ENCODE peak calls at places on chromosomes 6 and 20, in five cellular contexts. F, M, A, I and H are unnamed samples.

GRCh38 chr6:25777031-25777430 is 22.5 kb downstream of the SLC17A4 start:
- DNase-seq in A (no peak), F (no peak), M (no peak), I (no peak), H (no peak)

GRCh38 chr20:58721951-58722371 is 29.4 kb downstream of the NPEPL1 start:
- DNase-seq in A (peak), M (peak), F (no peak), I (no peak), H (peak)

GRCh38 chr6:163324326-163324927 is 90.1 kb upstream of the QKI start:
- DNase-seq in I (no peak), F (no peak), A (no peak), M (no peak), H (no peak)

GRCh38 chr6:157879873-157880254 is 56.8 kb downstream of the SNX9 start:
- DNase-seq in F (no peak), A (no peak), I (no peak), M (no peak), H (no peak)

GRCh38 chr6:71446084-71446869 is 157.7 kb downstream of the OGFRL1 start:
- DNase-seq in F (no peak), A (no peak), M (no peak), I (no peak), H (no peak)

GRCh38 chr20:19253316-19253715 is 40.9 kb downstream of the SLC24A3 start:
- DNase-seq in A (no peak), M (no peak), I (no peak), F (peak), H (no peak)

GRCh38 chr20:47727170-47727880 is 58.0 kb downstream of the SULF2 start:
- DNase-seq in I (no peak), A (no peak), M (peak), F (no peak), H (no peak)

GRCh38 chr6:78835817-78836216 is 31.5 kb upstream of the IRAK1BP1 start:
- DNase-seq in M (no peak), F (peak), I (no peak), A (no peak), H (no peak)

GRCh38 chr6:10451828-10452509 is 37.1 kb upstream of the TFAP2A start:
- DNase-seq in F (peak), M (no peak), A (peak), I (no peak), H (no peak)

GRCh38 chr6:11536795-11537194 is 754 bp upstream of the TMEM170B start:
- DNase-seq in F (no peak), M (peak), I (no peak), A (no peak), H (no peak)

GRCh38 chr6:1247058-1247457 is 64.8 kb upstream of the FOXQ1 start:
- DNase-seq in I (no peak), M (no peak), A (no peak), F (no peak), H (no peak)

GRCh38 chr6:15948930-15949900 is 179.7 kb upstream of the MYLIP start:
- DNase-seq in I (no peak), F (no peak), M (peak), A (no peak), H (no peak)

GRCh38 chr20:45343445-45343866 is 4.8 kb downstream of the SDC4 start:
- DNase-seq in F (no peak), I (no peak), M (peak), A (peak), H (no peak)

GRCh38 chr6:168042426-168043192 is 36.4 kb downstream of the FRMD1 start:
- DNase-seq in M (no peak), F (no peak), A (peak), I (no peak), H (no peak)

DNA sequence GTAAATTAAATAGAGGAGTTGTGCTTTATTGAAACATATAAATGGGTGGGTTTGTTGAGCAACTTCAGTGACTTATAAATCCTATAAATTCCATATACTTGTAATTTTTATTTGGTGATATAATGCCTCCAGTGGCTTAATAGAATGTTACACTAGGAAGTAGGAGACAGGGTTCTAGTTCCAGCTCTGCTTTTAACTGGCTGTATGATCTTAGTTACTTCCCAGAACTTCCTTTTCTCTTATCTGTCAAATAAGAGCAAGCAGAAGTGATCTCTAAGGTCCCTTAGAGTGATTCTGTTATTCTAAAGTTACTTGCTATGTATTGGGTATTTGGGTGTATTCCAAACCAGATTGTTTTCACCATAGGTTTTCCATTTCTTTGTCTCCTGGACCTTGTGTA is 10.2 kb downstream of the ZSCAN23 start:
- DNase-seq in A (no peak), M (no peak), I (no peak), F (no peak), H (no peak)
- TF ChIP-seq CTCF in A (no peak), M (no peak), I (no peak), F (no peak), H (no peak)

DNA sequence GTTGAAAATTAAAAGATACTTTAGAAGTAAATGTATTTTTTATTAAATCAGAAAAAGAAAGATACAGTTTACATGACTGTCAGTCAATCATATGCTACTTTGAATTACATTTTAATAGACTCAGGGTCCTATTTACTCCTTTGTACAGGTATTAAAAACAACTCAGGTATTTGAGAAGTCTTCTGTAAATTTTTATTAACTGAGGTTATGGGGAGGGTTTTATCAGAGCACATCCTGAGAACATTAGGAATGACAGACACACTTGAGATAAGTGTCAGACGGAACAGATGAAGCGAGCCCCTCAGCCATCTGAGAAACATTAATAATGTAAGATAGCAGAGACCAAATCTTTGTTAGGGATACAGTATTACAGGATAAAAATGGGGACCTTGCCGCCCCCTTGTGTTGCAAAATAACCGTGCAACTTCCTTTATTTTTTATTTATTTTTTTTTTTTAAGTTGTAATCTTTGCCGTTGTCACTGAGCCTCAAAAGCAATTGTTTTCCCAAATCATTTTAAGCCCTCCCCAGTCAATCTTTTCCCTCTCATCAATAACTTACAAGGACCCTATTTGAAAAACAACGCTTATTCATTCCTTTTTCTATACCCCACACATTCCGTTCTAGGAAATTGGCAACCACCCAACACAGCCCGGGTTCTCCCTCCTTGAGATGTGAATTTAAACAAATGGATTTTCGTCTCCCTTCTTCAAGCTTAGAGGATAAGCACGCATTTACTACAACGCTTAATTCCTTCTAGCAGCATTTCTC is 126.7 kb downstream of the BCAS1 start:
- DNase-seq in A (no peak), I (no peak), M (peak), F (peak), H (peak)
- TF ChIP-seq CTCF in A (peak), I (peak), M (peak), F (peak), H (peak)

DNA sequence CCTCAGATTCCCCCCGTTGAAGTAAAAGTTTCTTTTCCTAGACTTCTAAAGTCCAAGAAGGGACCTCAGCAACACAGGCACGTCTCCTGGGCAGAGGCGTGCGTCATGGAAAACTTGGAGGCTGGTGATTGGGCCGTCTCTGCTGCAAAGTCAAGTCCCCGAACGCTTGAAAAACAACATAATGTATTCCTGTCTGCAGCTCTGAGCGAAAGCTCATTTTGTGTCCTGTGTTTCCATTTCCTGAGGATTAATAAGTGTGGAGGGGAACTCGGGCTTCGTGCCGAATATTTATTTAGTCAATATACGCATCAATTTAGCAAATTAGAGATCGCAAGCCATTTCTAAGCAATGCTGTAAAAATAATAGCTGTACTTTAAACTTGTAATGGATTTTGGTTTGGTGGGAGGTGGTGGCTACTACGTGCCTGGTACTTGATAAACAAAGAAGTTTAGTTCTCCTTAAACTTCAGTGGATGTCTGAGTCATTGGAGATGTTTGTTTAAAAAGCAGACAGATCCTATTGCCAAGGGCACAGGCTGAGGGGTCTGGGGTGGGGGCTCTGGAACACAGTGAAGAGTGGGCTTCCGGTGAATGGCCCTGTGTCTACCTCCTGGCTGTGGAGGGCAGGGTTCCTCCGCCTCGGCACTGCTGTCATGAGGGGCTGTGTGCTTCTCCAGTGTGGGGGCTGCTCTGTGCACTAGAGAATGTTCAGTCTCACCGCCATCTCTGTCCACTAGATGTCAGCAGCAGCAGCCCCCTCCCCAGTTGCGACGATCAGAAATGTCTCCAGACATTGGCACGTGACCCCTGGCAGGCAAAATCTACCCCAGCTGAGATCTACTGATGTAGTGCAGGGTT is 21.8 kb downstream of the PCK1 start:
- DNase-seq in A (peak), I (no peak), F (peak), M (peak), H (no peak)
- TF ChIP-seq CTCF in A (peak), I (peak), F (peak), M (no peak), H (peak)

GRCh38 chr6:156660389-156660788 is 116.8 kb upstream of the ARID1B start:
- DNase-seq in A (no peak), I (no peak), M (no peak), F (no peak), H (no peak)

GRCh38 chr6:156658186-156658585 is 119.0 kb upstream of the ARID1B start:
- DNase-seq in I (no peak), M (no peak), F (peak), A (no peak), H (no peak)

GRCh38 chr6:156659317-156660198 is 117.6 kb upstream of the ARID1B start:
- DNase-seq in A (no peak), I (no peak), F (no peak), M (no peak), H (no peak)

GRCh38 chr6:156658596-156659316 is 118.4 kb upstream of the ARID1B start:
- DNase-seq in A (no peak), F (peak), M (no peak), I (no peak), H (no peak)

DNA sequence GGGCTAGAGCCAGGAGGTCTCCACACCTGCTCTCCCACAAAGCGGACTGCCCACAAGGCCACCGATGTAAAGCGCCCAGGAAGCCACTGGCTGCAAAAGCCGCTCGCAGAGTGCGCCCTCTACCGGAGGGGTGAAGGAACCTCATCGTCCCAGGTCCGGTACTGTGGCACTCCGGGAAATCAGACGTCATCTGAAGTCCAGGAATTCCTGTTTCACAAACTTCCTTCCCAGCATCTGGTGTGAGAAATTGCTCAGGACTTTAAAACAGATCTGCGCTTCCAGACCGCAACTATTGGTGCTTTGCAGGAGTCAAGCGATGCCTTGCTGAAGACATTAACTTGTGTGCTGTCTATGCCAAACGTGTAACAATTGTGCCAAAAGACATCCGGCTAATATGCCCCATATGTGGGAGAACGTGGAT is 115.1 kb upstream of the ARID1B start:
- DNase-seq in I (peak), A (no peak), F (peak), M (peak), H (peak)
- TF ChIP-seq CTCF in I (peak), A (no peak), F (peak), M (peak), H (peak)

DNA sequence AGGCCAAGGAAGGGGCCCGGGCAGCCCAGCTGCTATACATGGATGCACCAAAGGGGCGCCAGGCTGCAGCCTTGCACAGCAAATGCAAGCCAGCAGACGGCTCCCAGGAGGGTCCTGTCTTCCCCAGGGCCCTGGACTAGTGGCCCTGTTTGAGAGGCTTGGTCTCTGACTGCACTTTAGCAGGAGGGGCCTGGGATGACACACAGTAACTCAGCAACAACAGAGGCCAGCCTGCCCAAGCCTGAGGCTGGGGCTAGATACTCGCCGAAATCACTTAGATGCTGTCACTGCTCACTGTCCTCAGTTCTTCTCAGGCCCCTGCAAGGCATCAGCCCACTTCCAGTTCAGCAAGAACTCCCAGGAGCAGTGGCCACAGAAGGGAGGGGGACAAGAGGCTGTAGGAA is 73.5 kb downstream of the TRAM2 start:
- DNase-seq in A (no peak), M (no peak), F (no peak), I (no peak), H (no peak)
- TF ChIP-seq CTCF in A (peak), M (no peak), F (no peak), I (no peak), H (peak)

GRCh38 chr20:50610212-50610718 is 81.1 kb downstream of the RIPOR3 start:
- DNase-seq in A (no peak), M (no peak), F (no peak), I (no peak), H (no peak)
- TF ChIP-seq CTCF in A (peak), M (no peak), F (peak), I (no peak), H (no peak)

GRCh38 chr6:43055966-43056365 is 2.3 kb upstream of the CUL7 start:
- DNase-seq in I (no peak), M (no peak), A (no peak), F (no peak), H (no peak)
- TF ChIP-seq CTCF in I (no peak), M (no peak), A (no peak), F (no peak), H (no peak)

GRCh38 chr6:5025911-5026819 is 22.3 kb upstream of the RPP40 start:
- DNase-seq in A (no peak), M (peak), F (peak), I (no peak), H (no peak)
- TF ChIP-seq CTCF in A (no peak), M (no peak), F (no peak), I (no peak), H (no peak)

GRCh38 chr6:18262812-18263560 is 1.3 kb downstream of the DEK start:
- DNase-seq in A (no peak), F (peak), I (no peak), M (no peak), H (no peak)

GRCh38 chr6:18259675-18260447 is 4.5 kb downstream of the DEK start:
- DNase-seq in F (peak), A (no peak), M (no peak), I (no peak), H (no peak)

GRCh38 chr6:18263561-18264337 is 581 bp downstream of the DEK start:
- DNase-seq in M (peak), F (peak), I (no peak), A (no peak), H (no peak)

GRCh38 chr6:18261877-18262276 is 2.5 kb downstream of the DEK start:
- DNase-seq in I (no peak), M (no peak), F (no peak), A (no peak), H (no peak)

GRCh38 chr6:18260448-18261106 is 3.8 kb downstream of the DEK start:
- DNase-seq in F (peak), I (no peak), A (no peak), M (no peak), H (no peak)
- TF ChIP-seq CTCF in F (no peak), I (no peak), A (no peak), M (no peak), H (no peak)